ENCODE peak calls at places on chromosomes 13 and 19, in seven cellular contexts. H is transverse colon, J is Peyer's patch, Z is cardiac muscle cell, P is BE2C, R is OCI-LY7, T is body of pancreas. S is an unnamed sample. For H3K36me3, the result is how much of the 10 kb centered on the place peaks cover.

GRCh38 chr13:27770809-27771208 is 21.5 kb upstream of the GSX1 start:
- DNase-seq in H (peak), J (no peak), Z (peak), P (no peak), R (peak), T (peak), S (no peak)

GRCh38 chr19:2455481-2456300 is 1.1 kb downstream of the LMNB2 start:
- DNase-seq in H (peak), J (no peak), Z (peak), P (peak), R (peak), T (peak), S (no peak)

GRCh38 chr13:43286769-43287168 is 263.4 kb downstream of the DNAJC15 start:
- DNase-seq in H (no peak), J (no peak), Z (no peak), P (no peak), R (no peak), T (no peak), S (no peak)

GRCh38 chr19:17402982-17403855 is 2.2 kb downstream of the BST2 start:
- DNase-seq in H (no peak), J (no peak), Z (peak), P (peak), R (peak), T (no peak), S (no peak)

GRCh38 chr19:13100871-13101589 is 1.6 kb downstream of the LYL1 start:
- DNase-seq in H (no peak), J (no peak), Z (no peak), P (no peak), R (peak), T (no peak), S (no peak)

GRCh38 chr13:76635232-76636021 is 250.8 kb downstream of the KCTD12 start:
- DNase-seq in H (no peak), J (no peak), Z (no peak), P (no peak), R (no peak), T (no peak), S (no peak)

GRCh38 chr19:43780706-43781525 is at the start of gene KCNN4:
- DNase-seq in H (peak), J (peak), Z (no peak), P (no peak), R (peak), T (no peak), S (no peak)

GRCh38 chr13:73717632-73718031 is 416.6 kb downstream of the KLF12 start:
- DNase-seq in H (no peak), J (no peak), Z (peak), P (no peak), R (no peak), T (peak), S (no peak)

GRCh38 chr13:91158015-91158390 is 189.5 kb upstream of the MIR17HG start:
- DNase-seq in H (no peak), J (no peak), Z (peak), P (no peak), R (no peak), T (no peak), S (no peak)

GRCh38 chr13:91389186-91389585 is 9.2 kb upstream of the GPC5 start:
- DNase-seq in H (no peak), J (no peak), Z (no peak), P (no peak), R (no peak), T (no peak), S (no peak)

GRCh38 chr13:47959468-47960088 is 41.5 kb downstream of the SUCLA2 start:
- DNase-seq in H (no peak), J (no peak), Z (no peak), P (no peak), R (peak), T (no peak), S (no peak)

GRCh38 chr19:17703823-17704463 is 15.3 kb upstream of the MAP1S start:
- DNase-seq in H (peak), J (peak), Z (peak), P (peak), R (peak), T (peak), S (no peak)

GRCh38 chr13:98214008-98214643 is 37.1 kb upstream of the RNF113B start:
- DNase-seq in H (no peak), J (no peak), Z (peak), P (peak), R (no peak), T (no peak), S (peak)

GRCh38 chr13:75444016-75444415 is 38.0 kb downstream of the TBC1D4 start:
- DNase-seq in H (no peak), J (no peak), Z (no peak), P (no peak), R (no peak), T (no peak), S (no peak)

GRCh38 chr13:90613076-90613795 is 734.3 kb upstream of the MIR17HG start:
- DNase-seq in H (no peak), J (no peak), Z (no peak), P (no peak), R (no peak), T (no peak), S (no peak)

GRCh38 chr13:51303063-51303552 is 36.4 kb upstream of the SERPINE3 start:
- DNase-seq in H (no peak), J (no peak), Z (no peak), P (no peak), R (no peak), T (no peak), S (no peak)

GRCh38 chr13:51840917-51841316 is 4.1 kb downstream of the TMEM272 start:
- DNase-seq in H (no peak), J (no peak), Z (no peak), P (no peak), R (no peak), T (no peak), S (no peak)

GRCh38 chr13:76094645-76095044 is 458.5 kb downstream of the LMO7 start:
- DNase-seq in H (no peak), J (no peak), Z (no peak), P (no peak), R (no peak), T (no peak), S (no peak)

GRCh38 chr13:100984349-100984748 is 309.8 kb upstream of the TMTC4 start:
- DNase-seq in H (no peak), J (no peak), Z (no peak), P (no peak), R (no peak), T (no peak), S (no peak)

GRCh38 chr19:53871448-53871847 is 3.8 kb downstream of the MYADM start:
- DNase-seq in H (no peak), J (no peak), Z (no peak), P (no peak), R (no peak), T (no peak), S (no peak)

GRCh38 chr13:27170521-27171243 is 929 bp downstream of the USP12 start:
- DNase-seq in H (peak), J (peak), Z (peak), P (peak), R (peak), T (peak), S (no peak)

GRCh38 chr19:10654610-10655456 is 687 bp downstream of the ILF3 start:
- DNase-seq in H (peak), J (peak), Z (peak), P (peak), R (peak), T (peak), S (no peak)

GRCh38 chr13:49341941-49342340 is 94.2 kb downstream of the CDADC1 start:
- DNase-seq in H (no peak), J (no peak), Z (no peak), P (no peak), R (no peak), T (no peak), S (no peak)

GRCh38 chr19:22620912-22621311 is 13.2 kb upstream of the ZNF492 start:
- DNase-seq in H (no peak), J (no peak), Z (no peak), P (no peak), R (no peak), T (no peak), S (no peak)

GRCh38 chr13:112904436-112904960 is 64.5 kb upstream of the MCF2L start:
- DNase-seq in H (no peak), J (peak), Z (no peak), P (no peak), R (no peak), T (no peak), S (no peak)

DNA sequence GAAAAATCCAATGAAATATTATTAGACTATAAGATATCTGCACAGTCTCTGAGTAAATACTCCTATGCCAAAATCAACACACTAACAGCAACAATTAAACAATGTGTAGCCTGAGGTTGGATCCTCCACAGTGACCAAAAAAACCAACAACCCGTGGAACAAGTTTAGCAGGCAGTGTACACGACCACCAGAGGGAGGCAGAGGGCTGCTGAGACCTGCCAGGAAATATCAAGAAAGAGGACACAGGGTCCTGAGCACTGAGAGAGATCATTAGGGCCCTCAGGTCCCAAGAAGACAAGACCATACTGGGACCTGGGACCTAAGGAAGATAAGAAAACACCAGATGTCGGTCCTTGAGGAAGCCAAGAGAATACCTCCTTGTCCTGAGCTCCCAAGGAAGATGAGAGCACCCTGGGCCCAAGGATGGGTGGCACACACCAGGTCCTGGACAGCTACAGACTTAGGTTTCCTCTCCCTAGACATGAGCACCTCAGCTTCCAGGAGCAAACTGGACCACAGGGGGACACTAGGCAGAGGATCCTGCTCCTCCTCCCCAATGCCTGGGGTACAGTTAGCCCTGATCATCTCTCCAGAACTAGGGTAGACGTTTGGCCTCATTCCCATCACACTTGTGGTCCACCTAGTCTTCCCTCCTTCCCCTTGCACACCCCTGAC is 822 bp upstream of the ZNF274 start:
- DNase-seq in H (peak), J (no peak), Z (peak), P (peak), R (peak), T (peak), S (no peak)
- H3K4me3 ChIP-seq in H (peak), J (peak), Z (peak), P (peak), R (peak), T (no peak), S (peak)

DNA sequence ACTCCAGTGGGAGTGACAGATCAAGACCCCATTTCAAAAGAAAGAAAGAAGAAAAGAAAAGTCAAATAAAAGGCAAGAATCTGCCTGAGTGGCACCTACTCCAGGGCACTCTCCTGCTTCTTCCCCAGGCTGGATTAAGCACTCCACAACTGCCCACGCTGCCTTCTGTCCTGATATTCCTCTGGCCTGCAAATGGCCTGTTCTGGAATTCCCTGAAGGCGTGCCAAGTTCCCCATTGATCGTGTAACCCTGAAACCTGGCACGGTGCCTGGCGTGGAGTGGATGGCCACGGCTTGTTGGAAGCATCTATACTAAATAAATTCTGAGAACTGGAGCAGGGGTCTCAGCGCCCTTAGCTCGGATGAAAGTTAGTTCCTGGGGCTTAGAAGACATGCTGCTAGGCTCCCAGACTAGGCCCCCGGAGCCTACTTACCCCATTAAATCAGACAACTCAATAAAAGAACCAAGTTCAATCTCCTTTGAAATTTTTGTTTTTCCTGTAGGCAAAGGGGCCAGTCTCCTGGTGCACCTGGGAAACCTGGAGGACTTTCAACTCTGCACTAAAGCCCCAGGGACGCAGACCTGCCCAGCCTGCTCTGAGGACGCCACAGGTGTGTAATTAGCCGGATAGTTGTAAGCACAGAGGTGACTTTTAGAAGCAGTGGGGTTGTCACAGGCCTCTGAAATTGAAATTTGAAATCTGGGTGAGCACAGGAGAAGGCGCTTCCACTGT is 21.9 kb downstream of the ANKRD27 start:
- DNase-seq in H (peak), J (peak), Z (peak), P (peak), R (no peak), T (peak), S (no peak)
- H3K36me3 ChIP-seq in H (under half), J (under half), Z (under half), P (under half), R (under half), T (under half), S (under half)

DNA sequence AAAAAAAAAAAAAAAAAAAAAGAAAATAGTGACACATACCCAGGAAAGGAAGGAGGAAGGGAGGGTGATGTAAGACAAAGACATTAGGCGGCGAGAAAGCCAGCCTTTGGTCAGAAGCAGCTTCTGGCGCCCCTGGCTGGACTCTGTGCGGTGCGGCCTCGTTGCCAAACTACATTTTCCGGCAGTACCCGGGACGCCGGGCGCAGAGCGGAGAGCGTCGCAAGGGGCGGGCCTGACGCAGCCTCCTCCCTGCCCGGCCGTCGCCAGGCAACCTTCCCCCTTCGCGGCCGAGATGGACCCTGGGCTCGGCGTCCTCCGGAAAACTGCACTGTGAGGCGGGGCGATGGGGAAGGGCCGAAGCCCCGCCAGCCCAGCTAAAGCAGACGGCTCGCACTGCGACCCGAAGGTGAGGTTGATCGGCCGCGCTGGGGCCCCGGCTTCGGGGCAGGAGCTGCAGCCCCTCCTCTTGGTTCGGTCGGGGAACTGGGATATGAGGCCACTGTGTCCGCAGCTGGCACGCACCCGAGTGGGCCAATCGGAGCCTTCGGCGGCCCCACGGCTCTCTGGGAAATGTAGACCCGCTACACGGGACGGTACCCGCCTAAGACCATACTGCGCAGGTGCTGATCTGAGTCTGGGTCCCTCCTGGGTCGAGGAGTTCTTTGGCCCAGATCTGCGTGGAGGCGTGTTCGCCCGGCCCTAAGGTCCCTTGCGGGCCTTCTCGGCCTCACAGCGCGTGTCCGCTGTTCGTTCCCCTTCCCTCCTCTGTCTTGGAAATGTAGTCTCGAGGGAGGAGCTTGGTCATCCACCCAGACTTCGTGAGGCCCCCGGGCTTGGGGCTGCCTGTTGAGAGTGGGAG is 2.3 kb upstream of the MZF1 start:
- DNase-seq in H (peak), J (peak), Z (peak), P (peak), R (peak), T (peak), S (peak)
- TF ChIP-seq CTCF in H (no peak), J (no peak), Z (peak), P (no peak), R (no peak), T (peak), S (peak)

GRCh38 chr19:28727133-28727834 is 485.7 kb downstream of the UQCRFS1 start:
- DNase-seq in H (no peak), J (no peak), Z (peak), P (no peak), R (no peak), T (peak), S (no peak)
- H3K4me3 ChIP-seq in H (peak), J (no peak), Z (peak), P (no peak), R (no peak), T (no peak), S (peak)

DNA sequence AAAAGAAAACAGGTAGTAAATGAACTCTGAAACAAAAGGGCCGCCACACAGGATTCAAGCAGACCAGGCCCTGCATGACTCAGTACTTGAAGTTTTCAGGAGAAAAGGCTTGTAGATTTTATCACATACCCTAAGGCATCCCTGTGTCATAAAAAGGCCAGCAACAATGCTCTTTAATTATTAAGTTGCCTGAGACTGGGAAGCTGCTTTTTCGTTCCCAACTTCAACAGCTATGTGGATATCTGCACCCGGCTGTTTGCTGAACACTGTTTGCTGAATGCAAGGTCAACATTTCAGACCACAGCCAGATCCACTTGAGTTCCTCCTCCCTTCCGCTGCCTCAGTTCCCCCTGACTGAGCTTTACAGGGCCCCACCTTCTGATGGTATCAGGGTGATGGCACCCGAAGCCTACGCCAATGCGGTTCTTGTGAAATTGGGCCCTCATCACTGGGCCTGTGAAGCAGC is 6.1 kb upstream of the ECH1 start:
- DNase-seq in H (no peak), J (no peak), Z (no peak), P (peak), R (no peak), T (peak), S (no peak)
- H3K36me3 ChIP-seq in H (under half), J (half or more), Z (half or more), P (half or more), R (half or more), T (under half), S (under half)

GRCh38 chr19:49119411-49120324 is at the start of gene PPFIA3:
- DNase-seq in H (peak), J (peak), Z (peak), P (peak), R (no peak), T (peak), S (no peak)
- TF ChIP-seq CTCF in H (no peak), J (no peak), Z (no peak), P (no peak), R (no peak), T (no peak), S (no peak)

GRCh38 chr13:114234266-114234644 is 442 bp upstream of the CDC16 start:
- DNase-seq in H (no peak), J (no peak), Z (no peak), P (no peak), R (no peak), T (no peak), S (no peak)
- H3K4me3 ChIP-seq in H (peak), J (peak), Z (peak), P (peak), R (peak), T (no peak), S (peak)

DNA sequence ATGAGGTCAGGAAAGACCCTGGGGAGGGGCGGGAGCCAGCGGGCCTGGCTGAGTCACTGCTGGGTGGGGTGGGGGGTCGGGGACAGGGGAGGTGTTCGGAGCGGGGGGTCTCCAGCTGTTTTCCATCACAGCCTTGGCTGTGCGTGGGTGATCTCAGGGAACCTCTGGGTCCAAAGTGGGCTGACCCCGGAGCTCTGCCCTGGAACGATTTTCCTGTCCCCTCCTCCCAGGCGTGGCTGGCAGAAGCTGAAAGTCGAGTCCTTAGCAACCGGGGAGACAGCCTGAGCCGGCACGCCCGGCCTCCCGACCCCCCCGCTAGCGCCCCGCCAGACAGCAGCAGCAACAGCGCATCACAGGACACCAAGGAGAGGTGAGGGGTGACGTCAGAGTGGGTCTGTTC is 10.6 kb downstream of the TRIP10 start:
- DNase-seq in H (no peak), J (peak), Z (no peak), P (no peak), R (no peak), T (no peak), S (no peak)
- H3K36me3 ChIP-seq in H (under half), J (half or more), Z (under half), P (under half), R (under half), T (under half), S (under half)

GRCh38 chr19:40807147-40808020 is 8.4 kb downstream of the EGLN2 start:
- DNase-seq in H (no peak), J (no peak), Z (no peak), P (no peak), R (peak), T (no peak), S (no peak)
- TF ChIP-seq CTCF in H (no peak), J (peak), Z (peak), P (peak), R (peak), T (peak), S (peak)

GRCh38 chr19:6214881-6215541 is 64.8 kb downstream of the MLLT1 start:
- DNase-seq in H (no peak), J (peak), Z (no peak), P (no peak), R (no peak), T (no peak), S (no peak)
- H3K4me3 ChIP-seq in H (no peak), J (no peak), Z (no peak), P (no peak), R (no peak), T (no peak), S (no peak)